ENCODE peak calls at places on chromosomes 6 and 20, in nine cellular contexts. Q is psoas muscle; D is stimulated activated CD4-positive, alpha-beta T cell treated with anti-CD3 and anti-CD28 coated beads, Interleukin-12 subunit alpha, Interleukin-12 subunit beta, amount 100 ng/mL, for 48 hours; B is pancreas; R is choroid plexus epithelial cell; T is midbrain; H is T-cell; I is effector memory CD8-positive, alpha-beta T cell; L is Ammon's horn. E is an unnamed sample.

GRCh38 chr20:62040933-62041332 is 24.7 kb downstream of the TAF4 start:
- DNase-seq in Q (no peak), D (no peak), B (no peak), R (no peak), T (no peak), H (no peak), I (no peak), L (no peak), E (no peak)

GRCh38 chr20:16100767-16101166 is 472.5 kb downstream of the KIF16B start:
- DNase-seq in Q (no peak), D (no peak), B (no peak), R (no peak), T (no peak), H (no peak), I (no peak), L (no peak), E (no peak)

GRCh38 chr6:133977983-133978895 is 25.2 kb downstream of the TBPL1 start:
- DNase-seq in Q (no peak), D (no peak), B (no peak), R (peak), T (no peak), H (no peak), I (no peak), L (no peak), E (peak)

GRCh38 chr6:36443498-36443844 is 671 bp downstream of the KCTD20 start:
- DNase-seq in Q (no peak), D (no peak), B (no peak), R (peak), T (peak), H (peak), I (no peak), L (no peak), E (no peak)

GRCh38 chr20:4688342-4688741 is 33.4 kb upstream of the PRND start:
- DNase-seq in Q (no peak), D (no peak), B (no peak), R (no peak), T (peak), H (no peak), I (no peak), L (no peak), E (no peak)

GRCh38 chr6:75830959-75831885 is 82.2 kb downstream of the MYO6 start:
- DNase-seq in Q (no peak), D (peak), B (no peak), R (peak), T (no peak), H (no peak), I (no peak), L (peak), E (peak)

GRCh38 chr20:32515631-32516101 is 69.5 kb downstream of the NOL4L start:
- DNase-seq in Q (no peak), D (no peak), B (no peak), R (no peak), T (no peak), H (no peak), I (no peak), L (no peak), E (no peak)

GRCh38 chr6:135256866-135257265 is 75.8 kb downstream of the MYB start:
- DNase-seq in Q (no peak), D (no peak), B (no peak), R (no peak), T (no peak), H (no peak), I (no peak), L (no peak), E (no peak)

GRCh38 chr20:1588869-1589460 is 30.8 kb downstream of the SIRPB1 start:
- DNase-seq in Q (no peak), D (no peak), B (no peak), R (peak), T (no peak), H (no peak), I (no peak), L (no peak), E (no peak)

GRCh38 chr20:19735446-19735845 is 22.6 kb upstream of the RIN2 start:
- DNase-seq in Q (peak), D (no peak), B (peak), R (peak), T (peak), H (no peak), I (no peak), L (peak), E (peak)